ENCODE peak calls at places on chromosomes 1 and 21, in nine cellular contexts. One of them, this sample, is unnamed.

GRCh38 chr1:108669679-108670078 is 8.8 kb upstream of the HENMT1 start:
- ATAC-seq in activated naive CD4-positive, alpha-beta T cell treated with anti-CD3 and anti-CD28 coated beads, Interleukin-2, amount 50 U/mL, for 72 hours: peak
- ATAC-seq in upper lobe of left lung: no peak
- ATAC-seq in CD4-positive, alpha-beta T cell: no peak
- ATAC-seq in RWPE2: no peak
- ATAC-seq in effector memory CD8-positive, alpha-beta T cell: no peak
- ATAC-seq in HepG2: no peak
- ATAC-seq in stimulated activated memory B cell treated with anti-CD40 and anti-IgM and Interleukin-4, amounts not matched to agents 10 μg/mL and 1 μg/mL and 100 μg/mL, for 72 hours: no peak
- ATAC-seq in left lung: no peak
- ATAC-seq in this sample: peak

GRCh38 chr1:182281541-182281940 is 110.0 kb downstream of the GLUL start:
- ATAC-seq in activated naive CD4-positive, alpha-beta T cell treated with anti-CD3 and anti-CD28 coated beads, Interleukin-2, amount 50 U/mL, for 72 hours: no peak
- ATAC-seq in upper lobe of left lung: no peak
- ATAC-seq in CD4-positive, alpha-beta T cell: no peak
- ATAC-seq in RWPE2: no peak
- ATAC-seq in effector memory CD8-positive, alpha-beta T cell: no peak
- ATAC-seq in HepG2: no peak
- ATAC-seq in stimulated activated memory B cell treated with anti-CD40 and anti-IgM and Interleukin-4, amounts not matched to agents 10 μg/mL and 1 μg/mL and 100 μg/mL, for 72 hours: no peak
- ATAC-seq in left lung: no peak
- ATAC-seq in this sample: no peak

GRCh38 chr1:14626869-14627607 is 28.6 kb downstream of the KAZN start:
- ATAC-seq in activated naive CD4-positive, alpha-beta T cell treated with anti-CD3 and anti-CD28 coated beads, Interleukin-2, amount 50 U/mL, for 72 hours: no peak
- ATAC-seq in upper lobe of left lung: peak
- ATAC-seq in CD4-positive, alpha-beta T cell: no peak
- ATAC-seq in RWPE2: peak
- ATAC-seq in effector memory CD8-positive, alpha-beta T cell: no peak
- ATAC-seq in HepG2: no peak
- ATAC-seq in stimulated activated memory B cell treated with anti-CD40 and anti-IgM and Interleukin-4, amounts not matched to agents 10 μg/mL and 1 μg/mL and 100 μg/mL, for 72 hours: no peak
- ATAC-seq in left lung: peak
- ATAC-seq in this sample: no peak

GRCh38 chr1:110224240-110224995 is 14.3 kb downstream of the KCNC4 start:
- ATAC-seq in activated naive CD4-positive, alpha-beta T cell treated with anti-CD3 and anti-CD28 coated beads, Interleukin-2, amount 50 U/mL, for 72 hours: no peak
- ATAC-seq in upper lobe of left lung: no peak
- ATAC-seq in CD4-positive, alpha-beta T cell: no peak
- ATAC-seq in RWPE2: no peak
- ATAC-seq in effector memory CD8-positive, alpha-beta T cell: no peak
- ATAC-seq in HepG2: peak
- ATAC-seq in stimulated activated memory B cell treated with anti-CD40 and anti-IgM and Interleukin-4, amounts not matched to agents 10 μg/mL and 1 μg/mL and 100 μg/mL, for 72 hours: no peak
- ATAC-seq in left lung: no peak
- ATAC-seq in this sample: no peak

GRCh38 chr1:8039065-8039464 is 13.0 kb upstream of the ERRFI1 start:
- ATAC-seq in activated naive CD4-positive, alpha-beta T cell treated with anti-CD3 and anti-CD28 coated beads, Interleukin-2, amount 50 U/mL, for 72 hours: no peak
- ATAC-seq in upper lobe of left lung: no peak
- ATAC-seq in CD4-positive, alpha-beta T cell: no peak
- ATAC-seq in RWPE2: no peak
- ATAC-seq in effector memory CD8-positive, alpha-beta T cell: no peak
- ATAC-seq in HepG2: no peak
- ATAC-seq in stimulated activated memory B cell treated with anti-CD40 and anti-IgM and Interleukin-4, amounts not matched to agents 10 μg/mL and 1 μg/mL and 100 μg/mL, for 72 hours: no peak
- ATAC-seq in left lung: no peak
- ATAC-seq in this sample: no peak

GRCh38 chr1:39485046-39485803 is 6.2 kb upstream of the BMP8A start:
- ATAC-seq in activated naive CD4-positive, alpha-beta T cell treated with anti-CD3 and anti-CD28 coated beads, Interleukin-2, amount 50 U/mL, for 72 hours: no peak
- ATAC-seq in upper lobe of left lung: no peak
- ATAC-seq in CD4-positive, alpha-beta T cell: no peak
- ATAC-seq in RWPE2: no peak
- ATAC-seq in effector memory CD8-positive, alpha-beta T cell: no peak
- ATAC-seq in HepG2: no peak
- ATAC-seq in stimulated activated memory B cell treated with anti-CD40 and anti-IgM and Interleukin-4, amounts not matched to agents 10 μg/mL and 1 μg/mL and 100 μg/mL, for 72 hours: no peak
- ATAC-seq in left lung: no peak
- ATAC-seq in this sample: no peak

GRCh38 chr21:46637952-46638746 is 2.7 kb downstream of the PRMT2 start:
- ATAC-seq in activated naive CD4-positive, alpha-beta T cell treated with anti-CD3 and anti-CD28 coated beads, Interleukin-2, amount 50 U/mL, for 72 hours: peak
- ATAC-seq in upper lobe of left lung: no peak
- ATAC-seq in CD4-positive, alpha-beta T cell: no peak
- ATAC-seq in RWPE2: no peak
- ATAC-seq in effector memory CD8-positive, alpha-beta T cell: no peak
- ATAC-seq in HepG2: no peak
- ATAC-seq in stimulated activated memory B cell treated with anti-CD40 and anti-IgM and Interleukin-4, amounts not matched to agents 10 μg/mL and 1 μg/mL and 100 μg/mL, for 72 hours: no peak
- ATAC-seq in left lung: no peak
- ATAC-seq in this sample: peak

GRCh38 chr1:157597959-157598667 is at the start of gene FCRL4:
- ATAC-seq in activated naive CD4-positive, alpha-beta T cell treated with anti-CD3 and anti-CD28 coated beads, Interleukin-2, amount 50 U/mL, for 72 hours: peak
- ATAC-seq in upper lobe of left lung: no peak
- ATAC-seq in CD4-positive, alpha-beta T cell: no peak
- ATAC-seq in RWPE2: no peak
- ATAC-seq in effector memory CD8-positive, alpha-beta T cell: peak
- ATAC-seq in HepG2: no peak
- ATAC-seq in stimulated activated memory B cell treated with anti-CD40 and anti-IgM and Interleukin-4, amounts not matched to agents 10 μg/mL and 1 μg/mL and 100 μg/mL, for 72 hours: peak
- ATAC-seq in left lung: no peak
- ATAC-seq in this sample: peak

GRCh38 chr1:162422662-162423375 is 10.9 kb upstream of the SH2D1B start:
- ATAC-seq in activated naive CD4-positive, alpha-beta T cell treated with anti-CD3 and anti-CD28 coated beads, Interleukin-2, amount 50 U/mL, for 72 hours: no peak
- ATAC-seq in upper lobe of left lung: no peak
- ATAC-seq in CD4-positive, alpha-beta T cell: no peak
- ATAC-seq in RWPE2: no peak
- ATAC-seq in effector memory CD8-positive, alpha-beta T cell: no peak
- ATAC-seq in HepG2: no peak
- ATAC-seq in stimulated activated memory B cell treated with anti-CD40 and anti-IgM and Interleukin-4, amounts not matched to agents 10 μg/mL and 1 μg/mL and 100 μg/mL, for 72 hours: peak
- ATAC-seq in left lung: peak
- ATAC-seq in this sample: no peak

GRCh38 chr1:168391759-168392681 is 111.3 kb downstream of the TBX19 start:
- ATAC-seq in activated naive CD4-positive, alpha-beta T cell treated with anti-CD3 and anti-CD28 coated beads, Interleukin-2, amount 50 U/mL, for 72 hours: no peak
- ATAC-seq in upper lobe of left lung: no peak
- ATAC-seq in CD4-positive, alpha-beta T cell: no peak
- ATAC-seq in RWPE2: peak
- ATAC-seq in effector memory CD8-positive, alpha-beta T cell: peak
- ATAC-seq in HepG2: no peak
- ATAC-seq in stimulated activated memory B cell treated with anti-CD40 and anti-IgM and Interleukin-4, amounts not matched to agents 10 μg/mL and 1 μg/mL and 100 μg/mL, for 72 hours: no peak
- ATAC-seq in left lung: no peak
- ATAC-seq in this sample: no peak

GRCh38 chr1:208280681-208281439 is 36.7 kb upstream of the PLXNA2 start:
- ATAC-seq in activated naive CD4-positive, alpha-beta T cell treated with anti-CD3 and anti-CD28 coated beads, Interleukin-2, amount 50 U/mL, for 72 hours: no peak
- ATAC-seq in upper lobe of left lung: no peak
- ATAC-seq in CD4-positive, alpha-beta T cell: no peak
- ATAC-seq in RWPE2: no peak
- ATAC-seq in effector memory CD8-positive, alpha-beta T cell: no peak
- ATAC-seq in HepG2: no peak
- ATAC-seq in stimulated activated memory B cell treated with anti-CD40 and anti-IgM and Interleukin-4, amounts not matched to agents 10 μg/mL and 1 μg/mL and 100 μg/mL, for 72 hours: no peak
- ATAC-seq in left lung: no peak
- ATAC-seq in this sample: no peak

GRCh38 chr1:207067695-207068094 is 14.6 kb downstream of the PFKFB2 start:
- ATAC-seq in activated naive CD4-positive, alpha-beta T cell treated with anti-CD3 and anti-CD28 coated beads, Interleukin-2, amount 50 U/mL, for 72 hours: no peak
- ATAC-seq in upper lobe of left lung: no peak
- ATAC-seq in CD4-positive, alpha-beta T cell: no peak
- ATAC-seq in RWPE2: no peak
- ATAC-seq in effector memory CD8-positive, alpha-beta T cell: no peak
- ATAC-seq in HepG2: peak
- ATAC-seq in stimulated activated memory B cell treated with anti-CD40 and anti-IgM and Interleukin-4, amounts not matched to agents 10 μg/mL and 1 μg/mL and 100 μg/mL, for 72 hours: no peak
- ATAC-seq in left lung: no peak
- ATAC-seq in this sample: no peak

GRCh38 chr1:110967256-110967655 is 3.5 kb upstream of the LRIF1 start:
- ATAC-seq in activated naive CD4-positive, alpha-beta T cell treated with anti-CD3 and anti-CD28 coated beads, Interleukin-2, amount 50 U/mL, for 72 hours: no peak
- ATAC-seq in upper lobe of left lung: no peak
- ATAC-seq in CD4-positive, alpha-beta T cell: no peak
- ATAC-seq in RWPE2: no peak
- ATAC-seq in effector memory CD8-positive, alpha-beta T cell: no peak
- ATAC-seq in HepG2: no peak
- ATAC-seq in stimulated activated memory B cell treated with anti-CD40 and anti-IgM and Interleukin-4, amounts not matched to agents 10 μg/mL and 1 μg/mL and 100 μg/mL, for 72 hours: no peak
- ATAC-seq in left lung: no peak
- ATAC-seq in this sample: no peak

GRCh38 chr1:27686223-27686990 is 14.4 kb upstream of the IFI6 start:
- ATAC-seq in activated naive CD4-positive, alpha-beta T cell treated with anti-CD3 and anti-CD28 coated beads, Interleukin-2, amount 50 U/mL, for 72 hours: no peak
- ATAC-seq in upper lobe of left lung: no peak
- ATAC-seq in CD4-positive, alpha-beta T cell: no peak
- ATAC-seq in RWPE2: peak
- ATAC-seq in effector memory CD8-positive, alpha-beta T cell: no peak
- ATAC-seq in HepG2: peak
- ATAC-seq in stimulated activated memory B cell treated with anti-CD40 and anti-IgM and Interleukin-4, amounts not matched to agents 10 μg/mL and 1 μg/mL and 100 μg/mL, for 72 hours: no peak
- ATAC-seq in left lung: peak
- ATAC-seq in this sample: no peak

GRCh38 chr1:86616871-86617270 is 70.0 kb downstream of the CLCA4 start:
- ATAC-seq in activated naive CD4-positive, alpha-beta T cell treated with anti-CD3 and anti-CD28 coated beads, Interleukin-2, amount 50 U/mL, for 72 hours: peak
- ATAC-seq in upper lobe of left lung: no peak
- ATAC-seq in CD4-positive, alpha-beta T cell: no peak
- ATAC-seq in RWPE2: peak
- ATAC-seq in effector memory CD8-positive, alpha-beta T cell: peak
- ATAC-seq in HepG2: no peak
- ATAC-seq in stimulated activated memory B cell treated with anti-CD40 and anti-IgM and Interleukin-4, amounts not matched to agents 10 μg/mL and 1 μg/mL and 100 μg/mL, for 72 hours: peak
- ATAC-seq in left lung: peak
- ATAC-seq in this sample: peak

This sample was measured in activated T-helper 17 cell treated with anti-CD3 and anti-CD28 coated beads, Interleukin-2, amount 50 U/mL, for 72 hours.